ENCODE peak calls at places on chromosomes 6 and 20, in four cellular contexts. P is IMR-90, V is K562, L is mesenchymal stem cell. N is an unnamed sample.

GRCh38 chr6:128725271-128726233 is 157.4 kb upstream of the LAMA2 start:
- DNase-seq in P (peak; percentile 38), V (peak; percentile 5), L (peak; percentile 45), N (no peak)

GRCh38 chr20:51402201-51402600 is 140.3 kb downstream of the NFATC2 start:
- DNase-seq in L (peak; percentile 85), P (peak; percentile 71), V (no peak), N (no peak)

GRCh38 chr6:3518356-3518841 is 61.5 kb upstream of the SLC22A23 start:
- DNase-seq in V (no peak), P (peak; percentile 73), L (peak; percentile 76), N (peak; percentile 43)

GRCh38 chr6:107572886-107573285 is 83.0 kb downstream of the SOBP start:
- DNase-seq in L (no peak), P (no peak), V (no peak), N (no peak)

GRCh38 chr20:33352258-33353012 is 48.9 kb downstream of the CDK5RAP1 start:
- DNase-seq in P (no peak), V (no peak), L (no peak), N (no peak)

GRCh38 chr20:40255368-40255767 is 433.7 kb downstream of the MAFB start:
- DNase-seq in P (no peak), L (no peak), V (no peak), N (no peak)

GRCh38 chr6:143197377-143197776 is 136.7 kb downstream of the AIG1 start:
- DNase-seq in V (no peak), L (no peak), P (no peak), N (no peak)

GRCh38 chr6:5525209-5525608 is 263.9 kb downstream of the FARS2 start:
- DNase-seq in V (no peak), P (peak; percentile 40), L (peak; percentile 62), N (no peak)

GRCh38 chr6:145707397-145707796 is 27.9 kb downstream of the EPM2A start:
- DNase-seq in V (no peak), P (no peak), L (no peak), N (no peak)

GRCh38 chr20:38148328-38149102 is 16.6 kb downstream of the TGM2 start:
- DNase-seq in L (no peak), V (no peak), P (no peak), N (no peak)

GRCh38 chr20:1484438-1485120 is 6.6 kb downstream of the SIRPB2 start:
- DNase-seq in L (no peak), V (no peak), P (no peak), N (no peak)

GRCh38 chr6:122789078-122789861 is at the start of gene SMPDL3A:
- DNase-seq in L (peak; percentile 92), P (peak; percentile 97), V (peak; percentile 63), N (peak; percentile 83)

GRCh38 chr6:51479296-51479695 is 608.1 kb downstream of the PKHD1 start:
- DNase-seq in V (no peak), P (no peak), L (no peak), N (no peak)

GRCh38 chr6:17450825-17451224 is 57.4 kb downstream of the CAP2 start:
- DNase-seq in L (no peak), V (no peak), P (no peak), N (no peak)

GRCh38 chr20:53597521-53598120 is 4.0 kb upstream of the ZNF217 start:
- DNase-seq in L (no peak), P (no peak), V (no peak), N (no peak)

GRCh38 chr6:10361428-10361827 is 53.4 kb downstream of the TFAP2A start:
- DNase-seq in P (no peak), L (no peak), V (no peak), N (no peak)

GRCh38 chr20:47558699-47559098 is 57.0 kb downstream of the NCOA3 start:
- DNase-seq in L (peak; percentile 16), V (no peak), P (no peak), N (no peak)

GRCh38 chr6:37483502-37483901 is 16.2 kb downstream of the CCDC167 start:
- DNase-seq in P (no peak), L (no peak), V (no peak), N (no peak)

GRCh38 chr6:37483917-37484785 is 15.5 kb downstream of the CCDC167 start:
- DNase-seq in V (peak; percentile 87), P (peak; percentile 29), L (peak; percentile 41), N (peak; percentile 77)

GRCh38 chr6:37485259-37485658 is 14.4 kb downstream of the CCDC167 start:
- DNase-seq in P (no peak), V (peak; percentile 64), L (no peak), N (peak; percentile 56)

GRCh38 chr6:37486440-37486839 is 13.3 kb downstream of the CCDC167 start:
- DNase-seq in V (no peak), P (no peak), L (no peak), N (no peak)

DNA sequence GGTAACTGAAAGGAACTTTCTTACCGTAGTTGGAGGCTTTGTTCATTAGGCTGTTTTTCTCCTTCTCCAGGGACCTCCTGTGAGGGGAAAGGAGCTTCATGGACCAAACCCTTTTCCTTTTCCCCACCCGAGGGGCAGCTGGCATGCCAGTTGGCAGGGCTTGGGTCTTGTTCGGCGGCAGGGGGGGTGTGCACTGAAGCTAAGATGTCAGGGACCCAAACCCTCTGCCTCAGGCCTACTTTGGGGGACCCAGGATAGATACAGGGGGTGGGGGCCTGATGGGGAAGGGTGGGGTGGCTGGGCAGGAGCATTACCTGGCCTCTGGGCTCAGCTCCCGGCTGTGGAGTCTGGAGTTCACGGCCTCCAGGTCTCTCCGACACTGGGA is 14.9 kb downstream of the CCDC167 start:
- DNase-seq in P (no peak), L (no peak), V (no peak), N (no peak)
- H3K9ac ChIP-seq in P (no peak overlapping the region), L (no peak overlapping the region), V (peak overlapping the region; percentile 11), N (no peak overlapping the region)

GRCh38 chr6:40391086-40391485 is 196.1 kb downstream of the LRFN2 start:
- DNase-seq in V (no peak), P (no peak), L (no peak), N (no peak)
- H3K9ac ChIP-seq in V (no peak overlapping the region), P (no peak overlapping the region), L (no peak overlapping the region), N (no peak overlapping the region)

GRCh38 chr6:42295688-42296087 is 78.0 kb upstream of the MRPS10 start:
- DNase-seq in V (no peak), P (no peak), L (no peak), N (no peak)

GRCh38 chr6:42294759-42295158 is 77.1 kb upstream of the MRPS10 start:
- DNase-seq in L (peak; percentile 81), P (peak; percentile 76), V (no peak), N (no peak)

GRCh38 chr6:42295181-42295580 is 77.5 kb upstream of the MRPS10 start:
- DNase-seq in L (no peak), V (no peak), P (no peak), N (no peak)

GRCh38 chr6:42293579-42293978 is 75.9 kb upstream of the MRPS10 start:
- DNase-seq in V (no peak), L (no peak), P (no peak), N (no peak)

GRCh38 chr6:42292002-42292735 is 74.5 kb upstream of the MRPS10 start:
- DNase-seq in L (peak; percentile 85), V (no peak), P (peak; percentile 80), N (no peak)
- H3K9ac ChIP-seq in L (peak overlapping the region; percentile 66), V (no peak overlapping the region), P (no peak overlapping the region), N (no peak overlapping the region)

DNA sequence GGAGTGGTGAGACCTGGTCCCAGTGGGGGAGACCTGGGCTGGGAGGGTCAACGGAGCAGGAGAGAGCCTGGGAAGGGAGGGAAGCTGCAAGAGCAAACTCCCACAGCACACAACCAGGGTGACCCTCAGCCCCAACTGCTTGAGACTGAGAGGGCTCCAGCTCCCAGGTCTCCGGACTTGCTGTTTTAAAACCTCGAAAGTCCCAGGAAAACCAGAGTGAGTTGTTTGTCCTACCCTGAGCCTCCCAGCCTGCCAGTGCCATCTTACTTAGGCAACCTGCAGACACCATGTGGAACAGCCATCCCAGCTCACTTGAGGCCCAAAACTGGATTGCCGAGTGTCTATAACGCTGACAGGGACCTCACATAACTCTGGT is 4.8 kb upstream of the NTSR1 start:
- DNase-seq in P (no peak), L (no peak), V (no peak), N (no peak)
- H3K9ac ChIP-seq in P (no peak overlapping the region), L (peak overlapping the region; percentile 46), V (no peak overlapping the region), N (no peak overlapping the region)

GRCh38 chr6:41942045-41942851 is 640 bp upstream of the CCND3 start:
- DNase-seq in L (no peak), V (no peak), P (peak; percentile 88), N (no peak)
- H3K9ac ChIP-seq in L (peak overlapping the region; percentile 68), V (peak overlapping the region; percentile 94), P (peak overlapping the region; percentile 80), N (peak overlapping the region; percentile 30)

DNA sequence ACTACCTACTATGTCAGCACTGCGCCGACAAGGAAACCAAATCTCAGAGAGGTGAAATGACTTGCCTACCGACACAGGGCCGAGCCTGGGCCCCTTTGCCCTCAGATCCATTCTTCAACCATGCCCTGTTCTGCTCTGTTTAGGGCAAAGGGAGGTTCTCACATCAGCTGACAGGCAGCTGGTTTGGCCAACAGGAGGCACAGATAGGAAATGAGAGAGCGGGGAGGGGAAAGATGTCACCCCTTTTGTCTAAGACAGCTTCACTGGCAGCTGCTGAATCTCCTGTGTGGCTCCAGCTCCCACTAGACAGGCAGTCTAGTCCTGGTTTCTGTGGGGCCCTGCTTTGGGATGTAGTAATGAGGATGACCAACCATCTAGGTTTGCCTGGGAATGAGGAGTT is 158.7 kb downstream of the TMEM200A start:
- DNase-seq in L (no peak), P (no peak), V (no peak), N (no peak)
- H3K9ac ChIP-seq in L (no peak overlapping the region), P (no peak overlapping the region), V (no peak overlapping the region), N (no peak overlapping the region)

GRCh38 chr6:21887301-21888185 is 294.0 kb downstream of the SOX4 start:
- DNase-seq in P (peak; percentile 44), L (no peak), V (no peak), N (no peak)

GRCh38 chr6:21885101-21885500 is 291.6 kb downstream of the SOX4 start:
- DNase-seq in V (no peak), P (no peak), L (no peak), N (no peak)

GRCh38 chr6:21885532-21886089 is 292.1 kb downstream of the SOX4 start:
- DNase-seq in L (peak; percentile 73), V (no peak), P (peak; percentile 85), N (no peak)

GRCh38 chr6:21883929-21884328 is 290.4 kb downstream of the SOX4 start:
- DNase-seq in L (no peak), V (no peak), P (no peak), N (no peak)

GRCh38 chr6:21886601-21887091 is 293.1 kb downstream of the SOX4 start:
- DNase-seq in V (no peak), P (peak; percentile 37), L (no peak), N (no peak)
- H3K9ac ChIP-seq in V (no peak overlapping the region), P (no peak overlapping the region), L (no peak overlapping the region), N (no peak overlapping the region)

GRCh38 chr6:57421503-57421902 is 104.1 kb downstream of the PRIM2 start:
- DNase-seq in L (no peak), P (no peak), V (no peak), N (no peak)

DNA sequence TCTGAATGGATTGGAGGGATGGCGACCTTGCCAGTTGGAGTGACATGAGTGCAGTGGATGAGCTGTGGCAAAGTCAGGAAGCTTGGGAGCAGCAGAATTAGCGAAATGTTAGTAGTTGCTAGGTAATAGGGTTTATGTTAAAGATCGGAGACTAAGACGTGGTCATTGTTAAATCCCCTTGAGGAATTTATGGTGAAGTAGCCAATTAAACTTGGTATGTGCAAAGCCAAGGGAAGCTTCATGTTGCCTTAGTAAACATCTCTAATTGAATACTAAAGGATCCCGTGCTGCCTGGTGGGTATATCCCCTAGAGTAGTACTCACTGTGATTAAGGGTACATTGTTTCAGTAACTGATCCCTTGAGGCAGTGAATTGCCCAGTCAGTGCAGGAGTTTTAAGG is 106.0 kb downstream of the PRIM2 start:
- DNase-seq in V (no peak), P (no peak), L (peak; percentile 18), N (peak; percentile 69)
- H3K9ac ChIP-seq in V (no peak overlapping the region), P (peak overlapping the region; percentile 33), L (no peak overlapping the region), N (no peak overlapping the region)

GRCh38 chr6:30062471-30063178 is 1.6 kb downstream of the POLR1H start:
- DNase-seq in P (no peak), L (no peak), V (no peak), N (no peak)
- H3K9ac ChIP-seq in P (no peak overlapping the region), L (peak overlapping the region; percentile 96), V (no peak overlapping the region), N (no peak overlapping the region)